ENCODE peak calls at places on chromosomes 3 and 15, in eight cellular contexts. F, J, S, H, B, C, V and Q are unnamed samples.

GRCh38 chr3:56720836-56721235 is 37.8 kb upstream of the TASOR start:
- DNase-seq in B (no peak), H (no peak), C (no peak), F (no peak), V (no peak), J (no peak), S (no peak), Q (no peak)

GRCh38 chr3:131341761-131342160 is 39.8 kb upstream of the NUDT16 start:
- DNase-seq in S (no peak), B (no peak), C (no peak), H (no peak), V (no peak), F (no peak), J (no peak), Q (no peak)

GRCh38 chr3:100957407-100958100 is 35.7 kb downstream of the ABI3BP start:
- DNase-seq in J (no peak), F (peak), S (peak), V (no peak), C (peak), B (no peak), H (no peak), Q (no peak)

GRCh38 chr3:184372911-184373310 is 5.1 kb downstream of the THPO start:
- DNase-seq in V (no peak), F (no peak), B (no peak), J (no peak), S (no peak), C (no peak), H (no peak), Q (no peak)

GRCh38 chr15:68559342-68560310 is 19.2 kb upstream of the CORO2B start:
- DNase-seq in B (peak), F (peak), V (no peak), C (no peak), J (peak), H (peak), S (peak), Q (no peak)

GRCh38 chr15:98003528-98003927 is 43.0 kb downstream of the ARRDC4 start:
- DNase-seq in J (no peak), C (no peak), B (peak), S (no peak), H (no peak), V (no peak), F (no peak), Q (no peak)

GRCh38 chr15:73994912-73995622 is 551 bp downstream of the PML start:
- DNase-seq in B (no peak), C (no peak), J (no peak), F (peak), S (peak), V (no peak), H (peak), Q (peak)

GRCh38 chr15:69034352-69034751 is 19.9 kb downstream of the NOX5 start:
- DNase-seq in V (no peak), S (peak), B (no peak), J (peak), H (no peak), F (peak), C (peak), Q (no peak)

GRCh38 chr3:50853936-50854335 is 179.2 kb downstream of the DOCK3 start:
- DNase-seq in C (no peak), B (no peak), F (no peak), S (no peak), H (no peak), V (no peak), J (no peak), Q (no peak)

GRCh38 chr3:192490720-192491119 is 236.6 kb downstream of the FGF12 start:
- DNase-seq in C (no peak), F (no peak), B (no peak), V (no peak), S (no peak), H (no peak), J (no peak), Q (no peak)

GRCh38 chr3:54951405-54951804 is 23.5 kb upstream of the LRTM1 start:
- DNase-seq in B (peak), F (peak), S (peak), J (peak), H (no peak), V (no peak), C (peak), Q (no peak)

GRCh38 chr15:80637747-80638146 is 57.4 kb upstream of the ABHD17C start:
- DNase-seq in V (no peak), J (no peak), H (no peak), C (no peak), B (no peak), F (no peak), S (no peak), Q (no peak)

GRCh38 chr3:68007621-68008226 is 353.3 kb upstream of the SUCLG2 start:
- DNase-seq in C (no peak), S (peak), V (no peak), H (no peak), J (no peak), B (no peak), F (no peak), Q (no peak)

GRCh38 chr3:42839616-42840015 is 30.4 kb downstream of the ACKR2 start:
- DNase-seq in V (peak), F (peak), B (peak), C (peak), S (peak), J (peak), H (peak), Q (no peak)

GRCh38 chr15:81485806-81486205 is 111.8 kb upstream of the TMC3 start:
- DNase-seq in F (no peak), H (peak), C (no peak), V (no peak), S (no peak), J (peak), B (no peak), Q (no peak)

GRCh38 chr3:72991522-72991921 is 5.1 kb upstream of the PPP4R2 start:
- DNase-seq in C (no peak), F (no peak), H (no peak), V (no peak), J (no peak), S (no peak), B (no peak), Q (no peak)

GRCh38 chr3:12993623-12994356 is 79.4 kb downstream of the IQSEC1 start:
- DNase-seq in S (peak), V (no peak), H (no peak), F (no peak), B (no peak), J (no peak), C (no peak), Q (no peak)

GRCh38 chr15:89192136-89192535 is 29.2 kb downstream of the RLBP1 start:
- DNase-seq in H (no peak), S (no peak), J (no peak), C (no peak), F (no peak), B (no peak), V (no peak), Q (no peak)

GRCh38 chr3:126394179-126394976 is at the start of gene CFAP100:
- DNase-seq in J (no peak), F (peak), S (peak), V (no peak), B (peak), H (peak), C (no peak), Q (no peak)

GRCh38 chr3:124858275-124858674 is 28.9 kb downstream of the ITGB5 start:
- DNase-seq in H (peak), J (peak), V (no peak), F (peak), C (no peak), S (peak), B (no peak), Q (no peak)

GRCh38 chr3:188244395-188244861 is 90.5 kb downstream of the LPP start:
- DNase-seq in V (no peak), C (no peak), J (peak), S (peak), B (no peak), F (peak), H (no peak), Q (no peak)

GRCh38 chr3:100400424-100400781 is 486 bp downstream of the TOMM70 start:
- DNase-seq in J (no peak), H (peak), V (no peak), C (no peak), S (no peak), B (no peak), F (no peak), Q (no peak)

GRCh38 chr15:85033148-85033547 is 51.5 kb downstream of the PDE8A start:
- DNase-seq in C (no peak), V (no peak), F (no peak), H (no peak), B (no peak), J (no peak), S (no peak), Q (no peak)

GRCh38 chr15:82621970-82622369 is 25.2 kb downstream of the CPEB1 start:
- DNase-seq in J (no peak), C (no peak), H (no peak), F (no peak), B (no peak), V (no peak), S (peak), Q (no peak)

GRCh38 chr15:95853350-95853749 is 477.1 kb upstream of the NR2F2 start:
- DNase-seq in F (no peak), V (no peak), B (no peak), C (no peak), S (no peak), J (no peak), H (no peak), Q (no peak)

GRCh38 chr3:146653978-146654377 is 48.8 kb upstream of the PLSCR5 start:
- DNase-seq in S (no peak), B (no peak), C (no peak), H (no peak), F (no peak), J (no peak), V (no peak), Q (no peak)

GRCh38 chr3:110027446-110027845 is 690.1 kb upstream of the DPPA4 start:
- DNase-seq in S (peak), V (no peak), F (peak), C (peak), B (no peak), J (peak), H (no peak), Q (no peak)

GRCh38 chr15:101058735-101059134 is 139.6 kb downstream of the LRRK1 start:
- DNase-seq in B (no peak), H (no peak), V (no peak), C (no peak), S (no peak), F (no peak), J (no peak), Q (no peak)

GRCh38 chr15:74768771-74769342 is 13.0 kb upstream of the CSK start:
- DNase-seq in V (no peak), H (peak), J (peak), B (peak), F (peak), C (no peak), S (peak), Q (no peak)

GRCh38 chr15:36108539-36108938 is 470.9 kb upstream of the CDIN1 start:
- DNase-seq in V (no peak), H (no peak), J (no peak), C (no peak), F (no peak), S (no peak), B (no peak), Q (no peak)

GRCh38 chr3:66228707-66229106 is 7.9 kb downstream of the SLC25A26 start:
- DNase-seq in B (no peak), F (no peak), J (no peak), V (no peak), H (no peak), S (no peak), C (no peak), Q (no peak)

GRCh38 chr15:86010891-86011290 is 68.8 kb upstream of the AGBL1 start:
- DNase-seq in S (no peak), J (no peak), C (no peak), H (no peak), F (no peak), B (no peak), V (no peak), Q (no peak)

GRCh38 chr15:39580630-39581500 is at the start of gene THBS1:
- DNase-seq in S (peak), B (peak), C (peak), H (peak), J (peak), F (peak), V (no peak), Q (no peak)

GRCh38 chr3:60594025-60594424 is 657.2 kb downstream of the FHIT start:
- DNase-seq in V (no peak), C (no peak), B (peak), F (peak), H (no peak), J (no peak), S (peak), Q (no peak)

GRCh38 chr3:119352235-119352634 is 58.1 kb downstream of the ARHGAP31 start:
- DNase-seq in C (no peak), S (no peak), V (peak), F (no peak), J (no peak), H (no peak), B (no peak), Q (no peak)

GRCh38 chr3:21417991-21418390 is 333.0 kb downstream of the ZNF385D start:
- DNase-seq in F (peak), J (peak), V (no peak), S (peak), B (no peak), H (no peak), C (peak), Q (no peak)

GRCh38 chr3:39819517-39820298 is 10.3 kb downstream of the MYRIP start:
- DNase-seq in J (no peak), C (no peak), V (no peak), B (no peak), S (no peak), F (no peak), H (no peak), Q (no peak)